ENCODE peak calls at places on chromosomes 5 and 9, in six cellular contexts. V is GOT3; E is skeletal muscle cell; N is NCI-H1694; Q is stimulated activated CD8-positive, alpha-beta memory T cell treated with anti-CD3 and anti-CD28 coated beads, Interleukin-2, amount 100 ng/mL, for 1 hour; M is NCI-H345. U is an unnamed sample.

GRCh38 chr9:116572095-116572748 is 114.9 kb upstream of the TRIM32 start:
- DNase-seq in V (peak), E (peak), N (peak), Q (no peak), M (peak), U (peak)

GRCh38 chr9:135916998-135917397 is 9.7 kb upstream of the CAMSAP1 start:
- DNase-seq in V (no peak), E (no peak), N (no peak), Q (no peak), M (no peak), U (no peak)

GRCh38 chr9:112629890-112630485 is 87.9 kb downstream of the INIP start:
- DNase-seq in V (no peak), E (no peak), N (no peak), Q (no peak), M (no peak), U (no peak)

GRCh38 chr5:5313081-5313736 is 109.3 kb upstream of the ICE1 start:
- DNase-seq in V (no peak), E (no peak), N (no peak), Q (no peak), M (no peak), U (no peak)

GRCh38 chr5:33937700-33938506 is 1.7 kb downstream of the RXFP3 start:
- DNase-seq in V (no peak), E (no peak), N (no peak), Q (no peak), M (peak), U (no peak)

GRCh38 chr5:168765220-168766037 is 186.3 kb upstream of the PANK3 start:
- DNase-seq in V (peak), E (peak), N (no peak), Q (no peak), M (peak), U (no peak)

GRCh38 chr5:159341914-159342313 is 11.6 kb upstream of the IL12B start:
- DNase-seq in V (peak), E (peak), N (no peak), Q (peak), M (no peak), U (no peak)

GRCh38 chr5:176837707-176838115 is 27.4 kb downstream of the UNC5A start:
- DNase-seq in V (peak), E (peak), N (no peak), Q (peak), M (no peak), U (peak)

GRCh38 chr9:117414220-117414905 is 494 bp downstream of the ASTN2 start:
- DNase-seq in V (no peak), E (no peak), N (no peak), Q (no peak), M (peak), U (no peak)

GRCh38 chr5:16884595-16884994 is 51.5 kb downstream of the MYO10 start:
- DNase-seq in V (no peak), E (no peak), N (no peak), Q (no peak), M (no peak), U (no peak)

GRCh38 chr9:29806941-29807625 is 2233.8 kb upstream of the C9orf72 start:
- DNase-seq in V (no peak), E (no peak), N (no peak), Q (no peak), M (no peak), U (no peak)

U was measured in dorsolateral prefrontal cortex.